ENCODE peak calls at places on chromosomes 12 and 14, in five cellular contexts. One of them, this sample, is unnamed.

GRCh38 chr14:68683326-68683725 is 109.5 kb downstream of the ZFP36L1 start:
- DNase-seq in COLO829: no peak
- DNase-seq in AG10803: peak; percentile 80
- DNase-seq in WERI-Rb-1: no peak
- DNase-seq in amniotic stem cell: no peak
- DNase-seq in this sample: no peak

GRCh38 chr14:33175951-33176350 is 237.3 kb downstream of the NPAS3 start:
- DNase-seq in AG10803: no peak
- DNase-seq in amniotic stem cell: no peak
- DNase-seq in COLO829: no peak
- DNase-seq in WERI-Rb-1: no peak
- DNase-seq in this sample: no peak

GRCh38 chr12:113135178-113136127 is at the start of gene RASAL1:
- DNase-seq in COLO829: peak; percentile 37
- DNase-seq in WERI-Rb-1: peak; percentile 87
- DNase-seq in amniotic stem cell: no peak
- DNase-seq in AG10803: no peak
- DNase-seq in this sample: no peak

GRCh38 chr12:52525661-52526499 is 5.7 kb upstream of the KRT5 start:
- DNase-seq in AG10803: no peak
- DNase-seq in COLO829: no peak
- DNase-seq in amniotic stem cell: no peak
- DNase-seq in WERI-Rb-1: no peak
- DNase-seq in this sample: no peak

GRCh38 chr12:94889512-94890210 is 113.8 kb downstream of the NDUFA12 start:
- DNase-seq in AG10803: no peak
- DNase-seq in WERI-Rb-1: no peak
- DNase-seq in COLO829: no peak
- DNase-seq in amniotic stem cell: no peak
- DNase-seq in this sample: no peak

GRCh38 chr12:116922194-116922897 is 11.6 kb downstream of the FBXW8 start:
- DNase-seq in amniotic stem cell: no peak
- DNase-seq in WERI-Rb-1: no peak
- DNase-seq in AG10803: no peak
- DNase-seq in COLO829: no peak
- DNase-seq in this sample: no peak

GRCh38 chr12:26813812-26814211 is 19.2 kb downstream of the ITPR2 start:
- DNase-seq in WERI-Rb-1: no peak
- DNase-seq in amniotic stem cell: no peak
- DNase-seq in AG10803: no peak
- DNase-seq in COLO829: no peak
- DNase-seq in this sample: no peak

GRCh38 chr14:74459289-74459946 is 33.4 kb upstream of the SYNDIG1L start:
- DNase-seq in AG10803: peak; percentile 69
- DNase-seq in amniotic stem cell: peak; percentile 20
- DNase-seq in COLO829: peak; percentile 36
- DNase-seq in WERI-Rb-1: peak; percentile 85
- DNase-seq in this sample: no peak

GRCh38 chr12:31499567-31499966 is 91.4 kb downstream of the DENND5B start:
- DNase-seq in amniotic stem cell: no peak
- DNase-seq in COLO829: no peak
- DNase-seq in WERI-Rb-1: no peak
- DNase-seq in AG10803: no peak
- DNase-seq in this sample: no peak

GRCh38 chr14:48430805-48431204 is 755.4 kb upstream of the MDGA2 start:
- DNase-seq in WERI-Rb-1: no peak
- DNase-seq in amniotic stem cell: no peak
- DNase-seq in AG10803: no peak
- DNase-seq in COLO829: no peak
- DNase-seq in this sample: no peak

GRCh38 chr12:116508145-116509121 is 50.7 kb upstream of the MAP1LC3B2 start:
- DNase-seq in WERI-Rb-1: peak; percentile 32
- DNase-seq in COLO829: no peak
- DNase-seq in AG10803: no peak
- DNase-seq in amniotic stem cell: no peak
- DNase-seq in this sample: no peak

GRCh38 chr14:95396221-95396620 is 76.5 kb upstream of the CLMN start:
- DNase-seq in COLO829: no peak
- DNase-seq in AG10803: no peak
- DNase-seq in WERI-Rb-1: no peak
- DNase-seq in amniotic stem cell: no peak
- DNase-seq in this sample: no peak